ENCODE peak calls at places on chromosomes 12 and 14, in four cellular contexts. V is NCI-H510A treated with DMSO at 0.1 percent for 48 hours, Y is right atrium auricular region, J is MM.1S. W is an unnamed sample.
A peak's percentile ranks its signal among the peaks of the same experiment; 100 is the strongest.

GRCh38 chr12:26728205-26729050 is 104.6 kb downstream of the ITPR2 start:
- DNase-seq in J (no peak), Y (no peak), V (no peak), W (no peak)

GRCh38 chr12:44465139-44465538 is 411.0 kb downstream of the NELL2 start:
- DNase-seq in V (no peak), Y (no peak), J (no peak), W (no peak)

GRCh38 chr12:64178122-64178521 is 44.0 kb downstream of the KICS2 start:
- DNase-seq in J (no peak), Y (no peak), V (no peak), W (no peak)

GRCh38 chr12:66693901-66694513 is 15.1 kb upstream of the GRIP1 start:
- DNase-seq in Y (no peak), J (peak; percentile 88), V (peak; percentile 77), W (no peak)

GRCh38 chr14:69097974-69098373 is 54.9 kb downstream of the DCAF5 start:
- DNase-seq in J (no peak), V (no peak), Y (no peak), W (no peak)

GRCh38 chr14:103748539-103748867 is 32.9 kb downstream of the ZFYVE21 start:
- DNase-seq in Y (no peak), V (peak; percentile 49), J (peak; percentile 76), W (no peak)

GRCh38 chr14:58822856-58823255 is 185.1 kb downstream of the DACT1 start:
- DNase-seq in Y (no peak), V (peak; percentile 52), J (no peak), W (no peak)

GRCh38 chr12:2110841-2111566 is 58.2 kb downstream of the CACNA1C start:
- DNase-seq in J (no peak), Y (no peak), V (no peak), W (no peak)

GRCh38 chr12:92493816-92494215 is 209.0 kb upstream of the PLEKHG7 start:
- DNase-seq in V (no peak), J (peak; percentile 31), Y (no peak), W (no peak)

GRCh38 chr12:121364657-121365265 is 12.6 kb upstream of the ANAPC5 start:
- DNase-seq in V (no peak), J (no peak), Y (no peak), W (no peak)

GRCh38 chr14:93759781-93760307 is 28.4 kb downstream of the PRIMA1 start:
- DNase-seq in J (no peak), V (peak; percentile 26), Y (peak; percentile 67), W (peak; percentile 19)

GRCh38 chr12:54475542-54475941 is 2.1 kb upstream of the GTSF1 start:
- DNase-seq in V (no peak), J (no peak), Y (no peak), W (no peak)

GRCh38 chr12:130689408-130690405 is 26.4 kb downstream of the RIMBP2 start:
- DNase-seq in J (no peak), Y (no peak), V (no peak), W (no peak)

GRCh38 chr12:116918464-116918863 is 7.7 kb downstream of the FBXW8 start:
- DNase-seq in Y (no peak), V (peak; percentile 73), J (no peak), W (no peak)

GRCh38 chr14:97580923-97581495 is 783.8 kb downstream of the VRK1 start:
- DNase-seq in V (no peak), J (no peak), Y (no peak), W (no peak)

GRCh38 chr14:87065366-87065765 is 927.6 kb downstream of the GALC start:
- DNase-seq in J (no peak), V (no peak), Y (no peak), W (no peak)

GRCh38 chr12:100267603-100268281 is 765 bp downstream of the SCYL2 start:
- DNase-seq in Y (no peak), V (no peak), J (peak; percentile 16), W (peak; percentile 48)

GRCh38 chr12:42780671-42781070 is 191.1 kb upstream of the PRICKLE1 start:
- DNase-seq in Y (no peak), V (no peak), J (no peak), W (no peak)

GRCh38 chr12:131108171-131108955 is 154.7 kb downstream of the ADGRD1 start:
- DNase-seq in Y (no peak), J (no peak), V (no peak), W (no peak)

GRCh38 chr14:96418075-96418474 is 26.1 kb downstream of the AK7 start:
- DNase-seq in V (no peak), J (no peak), Y (no peak), W (no peak)

GRCh38 chr12:56988207-56988739 is 18.1 kb downstream of the ZBTB39 start:
- DNase-seq in J (no peak), V (no peak), Y (no peak), W (no peak)

GRCh38 chr12:62347922-62348650 is 87.9 kb downstream of the USP15 start:
- DNase-seq in J (no peak), Y (no peak), V (no peak), W (no peak)

W was measured in DMS79.